ENCODE peak calls at places on chromosome 5, in seven cellular contexts. J, L, Q, X, K, R and W are unnamed samples.

GRCh38 chr5:158451203-158451982 is 592.4 kb upstream of the CLINT1 start:
- DNase-seq in J (peak; percentile 67), L (no peak), Q (peak; percentile 72), X (no peak), K (no peak), R (peak; percentile 75), W (no peak)

GRCh38 chr5:53340956-53341750 is 139.3 kb upstream of the FST start:
- DNase-seq in J (no peak), L (no peak), Q (no peak), X (no peak), K (no peak), R (no peak), W (no peak)

GRCh38 chr5:120327180-120327579 is 136.9 kb upstream of the PRR16 start:
- DNase-seq in J (peak; percentile 51), L (no peak), Q (no peak), X (no peak), K (no peak), R (no peak), W (no peak)

GRCh38 chr5:108749130-108749861 is 1.6 kb downstream of the FER start:
- DNase-seq in J (no peak), L (no peak), Q (no peak), X (peak; percentile 21), K (no peak), R (peak; percentile 81), W (peak; percentile 10)

GRCh38 chr5:155983954-155984353 is 343.0 kb upstream of the SGCD start:
- DNase-seq in J (peak; percentile 8), L (no peak), Q (no peak), X (no peak), K (no peak), R (no peak), W (no peak)

GRCh38 chr5:87570366-87570765 is 157.6 kb upstream of the CCNH start:
- DNase-seq in J (no peak), L (no peak), Q (no peak), X (no peak), K (no peak), R (no peak), W (no peak)

GRCh38 chr5:146574713-146575112 is 58.7 kb upstream of the GPR151 start:
- DNase-seq in J (no peak), L (no peak), Q (no peak), X (no peak), K (no peak), R (no peak), W (no peak)

GRCh38 chr5:134142088-134142487 is 27.6 kb downstream of the TCF7 start:
- DNase-seq in J (no peak), L (no peak), Q (no peak), X (no peak), K (no peak), R (no peak), W (no peak)

GRCh38 chr5:172144291-172144815 is 43.7 kb downstream of the STK10 start:
- DNase-seq in J (no peak), L (no peak), Q (peak; percentile 53), X (peak; percentile 47), K (no peak), R (peak; percentile 67), W (no peak)

GRCh38 chr5:179268399-179268952 is 76.8 kb downstream of the ADAMTS2 start:
- DNase-seq in J (no peak), L (no peak), Q (no peak), X (no peak), K (no peak), R (no peak), W (no peak)

GRCh38 chr5:67006152-67006848 is 190.3 kb downstream of the CD180 start:
- DNase-seq in J (no peak), L (no peak), Q (no peak), X (peak; percentile 17), K (no peak), R (no peak), W (peak; percentile 9)
- H3K4me3 ChIP-seq in J (peak overlapping the region; percentile 35), L (peak overlapping the region; percentile 68), Q (peak overlapping the region; percentile 58), X (peak overlapping the region; percentile 72), K (peak overlapping the region; percentile 85), R (peak overlapping the region; percentile 53), W (peak overlapping the region; percentile 83)

DNA sequence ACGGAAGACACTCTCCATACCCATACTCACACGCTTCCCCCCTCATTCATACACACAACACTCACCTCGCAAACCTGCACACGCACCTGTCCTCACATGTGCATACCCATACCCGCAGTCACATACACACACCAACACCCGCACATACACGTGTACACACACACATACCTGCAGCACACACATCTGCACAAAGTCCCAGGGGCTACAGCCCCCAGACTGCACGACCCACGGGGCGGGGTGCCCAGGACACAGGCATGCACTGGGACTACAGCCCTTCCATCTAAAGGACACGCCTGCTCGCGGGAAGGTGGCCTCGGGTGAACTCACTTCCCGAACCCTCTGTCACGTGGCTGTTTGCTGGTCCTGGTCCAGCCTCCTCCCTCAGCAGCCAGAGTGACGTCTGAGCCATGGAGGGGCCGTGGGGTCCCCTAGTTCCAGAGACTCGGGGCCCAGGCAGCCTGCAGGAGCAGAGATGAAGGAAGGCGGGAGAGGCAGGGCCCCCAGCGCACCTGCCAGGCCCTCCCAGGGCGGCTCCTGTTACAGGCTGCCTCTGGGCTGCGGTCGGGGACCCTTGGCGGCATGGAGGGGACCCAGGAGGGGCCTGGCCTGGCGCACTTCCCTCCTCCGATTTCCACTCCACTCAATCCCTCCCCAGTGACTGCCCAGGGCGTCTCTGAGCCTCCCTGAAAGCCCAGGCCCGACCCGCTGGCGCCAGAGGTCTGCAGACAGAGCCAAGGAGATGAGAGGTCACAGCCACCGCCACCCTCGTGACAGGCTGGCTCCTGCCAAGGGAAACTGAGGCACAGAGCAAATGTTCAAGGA is 8.1 kb downstream of the SLC12A7 start:
- DNase-seq in J (peak; percentile 32), L (no peak), Q (peak; percentile 89), X (no peak), K (peak; percentile 54), R (peak; percentile 94), W (no peak)
- H3K4me1 ChIP-seq in J (peaks cover 13% of the 10 kb centered on the region), L (peaks cover 55% of the 10 kb centered on the region), Q (peaks cover 100% of the 10 kb centered on the region), X (no peaks in the 10 kb centered on the region), K (peaks cover 99% of the 10 kb centered on the region), R (peaks cover 97% of the 10 kb centered on the region), W (peaks cover 84% of the 10 kb centered on the region)

GRCh38 chr5:109803854-109804253 is 114.1 kb downstream of the MAN2A1 start:
- DNase-seq in J (no peak), L (no peak), Q (no peak), X (no peak), K (no peak), R (no peak), W (no peak)
- H3K27ac ChIP-seq in J (no peak overlapping the region), L (no peak overlapping the region), Q (no peak overlapping the region), X (no peak overlapping the region), K (no peak overlapping the region), R (no peak overlapping the region), W (no peak overlapping the region)

DNA sequence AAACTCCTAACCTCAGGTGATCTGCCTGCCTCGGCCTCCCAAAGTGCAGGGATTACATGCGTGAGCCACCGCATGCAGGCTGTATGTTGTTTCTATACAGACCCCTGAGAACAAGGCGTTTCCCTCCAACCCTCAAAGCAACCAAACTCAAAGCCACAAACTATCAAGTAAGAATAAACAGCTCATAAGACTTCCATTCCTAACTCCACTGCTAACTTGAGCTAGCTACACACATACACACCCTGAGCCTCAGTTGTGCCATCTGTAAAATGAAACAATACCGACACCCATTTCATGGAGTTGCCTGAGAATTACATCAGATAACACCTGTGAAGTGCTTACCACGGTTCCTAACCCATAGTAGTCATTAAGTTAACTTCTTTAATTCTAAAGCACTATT is 70.8 kb downstream of the SERINC5 start:
- DNase-seq in J (no peak), L (no peak), Q (no peak), X (peak; percentile 64), K (no peak), R (no peak), W (no peak)
- H3K4me3 ChIP-seq in J (no peak overlapping the region), L (peak overlapping the region; percentile 3), Q (no peak overlapping the region), X (peak overlapping the region; percentile 43), K (no peak overlapping the region), R (no peak overlapping the region), W (no peak overlapping the region)

DNA sequence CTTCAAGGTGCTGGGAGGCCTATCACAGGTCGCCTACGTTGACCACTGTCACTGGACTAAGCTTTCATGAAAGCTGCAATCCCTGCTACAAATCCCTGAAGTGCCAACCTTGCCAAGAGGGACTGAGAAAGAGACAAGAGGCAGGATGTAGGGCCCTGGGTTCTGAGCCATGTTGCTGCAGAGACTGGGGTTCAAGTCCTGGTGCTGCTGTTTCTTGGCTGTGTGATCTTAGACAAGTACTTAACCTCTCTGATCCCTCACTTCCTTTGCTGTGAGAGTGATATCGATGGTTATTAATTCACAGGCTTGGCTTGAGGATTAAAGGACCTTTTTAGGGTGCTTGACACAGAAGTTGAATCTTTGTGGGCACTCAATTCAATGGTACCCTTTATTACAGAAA is 15.5 kb downstream of the CSF1R start:
- DNase-seq in J (no peak), L (no peak), Q (no peak), X (no peak), K (no peak), R (no peak), W (no peak)
- H3K4me1 ChIP-seq in J (peaks cover 13% of the 10 kb centered on the region), L (no peaks in the 10 kb centered on the region), Q (peaks cover 4% of the 10 kb centered on the region), X (no peaks in the 10 kb centered on the region), K (no peaks in the 10 kb centered on the region), R (peaks cover 36% of the 10 kb centered on the region), W (no peaks in the 10 kb centered on the region)

GRCh38 chr5:169458269-169458668 is 125.3 kb upstream of the SPDL1 start:
- DNase-seq in J (no peak), L (no peak), Q (no peak), X (no peak), K (no peak), R (no peak), W (no peak)
- H3K27ac ChIP-seq in J (no peak overlapping the region), L (no peak overlapping the region), Q (no peak overlapping the region), X (no peak overlapping the region), K (no peak overlapping the region), R (no peak overlapping the region), W (no peak overlapping the region)

GRCh38 chr5:109921735-109922395 is 232.1 kb downstream of the MAN2A1 start:
- DNase-seq in J (no peak), L (no peak), Q (peak; percentile 52), X (peak; percentile 93), K (peak; percentile 65), R (peak; percentile 79), W (peak; percentile 75)
- H3K4me3 ChIP-seq in J (no peak overlapping the region), L (no peak overlapping the region), Q (no peak overlapping the region), X (peak overlapping the region; percentile 7), K (peak overlapping the region; percentile 19), R (no peak overlapping the region), W (peak overlapping the region; percentile 4)

GRCh38 chr5:142829821-142830220 is 59.6 kb downstream of the ARHGAP26 start:
- DNase-seq in J (no peak), L (no peak), Q (no peak), X (no peak), K (no peak), R (no peak), W (no peak)
- H3K4me1 ChIP-seq in J (peaks cover 19% of the 10 kb centered on the region), L (peaks cover 10% of the 10 kb centered on the region), Q (peaks cover 83% of the 10 kb centered on the region), X (no peaks in the 10 kb centered on the region), K (peaks cover 8% of the 10 kb centered on the region), R (peaks cover 70% of the 10 kb centered on the region), W (peaks cover 13% of the 10 kb centered on the region)